ENCODE peak calls at places on chromosome 4, in seven cellular contexts. S, U, E, O, M, T and N are unnamed samples.

GRCh38 chr4:139810710-139811109 is 145.1 kb downstream of the MGST2 start:
- DNase-seq in O (no peak), U (no peak), M (no peak), T (no peak), S (no peak), E (no peak), N (no peak)

GRCh38 chr4:124727331-124727730 is 14.8 kb upstream of the ANKRD50 start:
- DNase-seq in S (no peak), M (no peak), U (no peak), O (no peak), T (no peak), E (no peak), N (no peak)

GRCh38 chr4:180618396-180618795 is 1624.8 kb upstream of the TENM3 start:
- DNase-seq in E (no peak), S (no peak), O (no peak), U (no peak), T (no peak), M (no peak), N (no peak)

GRCh38 chr4:182018691-182019090 is 224.5 kb upstream of the TENM3 start:
- DNase-seq in T (no peak), E (no peak), U (no peak), S (no peak), O (no peak), M (no peak), N (no peak)

GRCh38 chr4:78622253-78622979 is 70.8 kb downstream of the ANXA3 start:
- DNase-seq in M (no peak), E (no peak), T (peak), S (no peak), O (no peak), U (no peak), N (no peak)

GRCh38 chr4:78616046-78616498 is 64.5 kb downstream of the ANXA3 start:
- DNase-seq in T (peak), E (no peak), U (no peak), M (no peak), S (no peak), O (peak), N (no peak)

GRCh38 chr4:13857800-13858199 is 230.3 kb upstream of the BOD1L1 start:
- DNase-seq in O (no peak), T (no peak), U (no peak), E (no peak), M (no peak), S (no peak), N (no peak)

GRCh38 chr4:85607624-85608023 is 132.7 kb downstream of the ARHGAP24 start:
- DNase-seq in O (no peak), S (no peak), U (no peak), E (no peak), T (no peak), M (no peak), N (no peak)

GRCh38 chr4:110823251-110823650 is 200.4 kb upstream of the PITX2 start:
- DNase-seq in E (no peak), S (no peak), T (peak), O (no peak), M (no peak), U (no peak), N (peak)

GRCh38 chr4:3416821-3417221 is 24.9 kb upstream of the HGFAC start:
- DNase-seq in U (no peak), O (no peak), E (no peak), M (no peak), S (no peak), T (no peak), N (no peak)

GRCh38 chr4:34281826-34282225 is 1962.5 kb downstream of the ARAP2 start:
- DNase-seq in O (no peak), S (no peak), T (no peak), U (no peak), M (no peak), E (no peak), N (no peak)

GRCh38 chr4:27684501-27685077 is 823.9 kb downstream of the STIM2 start:
- DNase-seq in O (peak), U (peak), S (no peak), E (no peak), M (no peak), T (peak), N (no peak)

GRCh38 chr4:17301869-17302268 is 210.0 kb downstream of the QDPR start:
- DNase-seq in O (no peak), E (no peak), U (no peak), M (no peak), S (no peak), T (no peak), N (no peak)

GRCh38 chr4:121270384-121270783 is 106.3 kb upstream of the TNIP3 start:
- DNase-seq in M (no peak), U (no peak), S (no peak), E (no peak), O (no peak), T (peak), N (no peak)

GRCh38 chr4:1402021-1402515 is 4.2 kb downstream of the NKX1-1 start:
- DNase-seq in E (no peak), O (no peak), S (no peak), U (no peak), M (no peak), T (no peak), N (no peak)

GRCh38 chr4:93747220-93747619 is 81.3 kb upstream of the ATOH1 start:
- DNase-seq in U (no peak), O (no peak), S (no peak), M (no peak), T (no peak), E (no peak), N (no peak)

GRCh38 chr4:136306361-136306760 is 1225.9 kb downstream of the PCDH18 start:
- DNase-seq in M (no peak), S (no peak), U (no peak), E (no peak), T (no peak), O (no peak), N (no peak)

GRCh38 chr4:36343501-36343900 is 62.1 kb downstream of the DTHD1 start:
- DNase-seq in T (no peak), O (no peak), M (no peak), S (no peak), U (no peak), E (no peak), N (no peak)